ENCODE peak calls at places on chromosomes 5 and 9, in seven cellular contexts. One of them, this sample, is unnamed.

GRCh38 chr5:176748073-176748966 is 62.0 kb upstream of the UNC5A start:
- DNase-seq in Calu3: no peak
- DNase-seq in fibroblast of the aortic adventitia: no peak
- DNase-seq in spleen: peak; percentile 64
- DNase-seq in nephron progenitor cell: no peak
- DNase-seq in GM23338: no peak
- DNase-seq in RWPE2: no peak
- DNase-seq in this sample: peak; percentile 72

GRCh38 chr9:116320180-116320799 is 166.7 kb downstream of the PAPPA start:
- DNase-seq in GM23338: no peak
- DNase-seq in fibroblast of the aortic adventitia: no peak
- DNase-seq in spleen: no peak
- DNase-seq in nephron progenitor cell: no peak
- DNase-seq in RWPE2: no peak
- DNase-seq in Calu3: no peak
- DNase-seq in this sample: no peak

GRCh38 chr9:106438928-106439327 is 424.0 kb upstream of the ZNF462 start:
- DNase-seq in nephron progenitor cell: no peak
- DNase-seq in spleen: no peak
- DNase-seq in Calu3: no peak
- DNase-seq in GM23338: peak; percentile 5
- DNase-seq in fibroblast of the aortic adventitia: no peak
- DNase-seq in RWPE2: no peak
- DNase-seq in this sample: no peak

GRCh38 chr5:115329475-115329874 is 33.0 kb upstream of the CCDC112 start:
- DNase-seq in GM23338: peak; percentile 89
- DNase-seq in nephron progenitor cell: no peak
- DNase-seq in RWPE2: no peak
- DNase-seq in fibroblast of the aortic adventitia: no peak
- DNase-seq in spleen: no peak
- DNase-seq in Calu3: no peak
- DNase-seq in this sample: no peak

GRCh38 chr5:42057254-42057690 is 132.2 kb downstream of the FBXO4 start:
- DNase-seq in nephron progenitor cell: peak; percentile 50
- DNase-seq in RWPE2: no peak
- DNase-seq in fibroblast of the aortic adventitia: peak; percentile 51
- DNase-seq in GM23338: peak; percentile 77
- DNase-seq in Calu3: peak; percentile 66
- DNase-seq in spleen: peak; percentile 56
- DNase-seq in this sample: no peak

GRCh38 chr9:38392235-38393127 is at the start of gene ALDH1B1:
- DNase-seq in fibroblast of the aortic adventitia: peak; percentile 74
- DNase-seq in Calu3: peak; percentile 67
- DNase-seq in RWPE2: peak; percentile 82
- DNase-seq in spleen: peak; percentile 95
- DNase-seq in GM23338: peak; percentile 95
- DNase-seq in nephron progenitor cell: peak; percentile 91
- DNase-seq in this sample: peak; percentile 19

GRCh38 chr5:69308046-69308553 is 24.5 kb downstream of the CCDC125 start:
- DNase-seq in Calu3: no peak
- DNase-seq in fibroblast of the aortic adventitia: no peak
- DNase-seq in nephron progenitor cell: no peak
- DNase-seq in RWPE2: no peak
- DNase-seq in GM23338: no peak
- DNase-seq in spleen: no peak
- DNase-seq in this sample: no peak

GRCh38 chr9:92964981-92965758 is 17.8 kb downstream of the FGD3 start:
- DNase-seq in fibroblast of the aortic adventitia: no peak
- DNase-seq in Calu3: no peak
- DNase-seq in GM23338: no peak
- DNase-seq in nephron progenitor cell: no peak
- DNase-seq in spleen: peak; percentile 94
- DNase-seq in RWPE2: peak; percentile 44
- DNase-seq in this sample: no peak

GRCh38 chr5:140038373-140038957 is 4.6 kb downstream of the NRG2 start:
- DNase-seq in nephron progenitor cell: no peak
- DNase-seq in spleen: no peak
- DNase-seq in fibroblast of the aortic adventitia: peak; percentile 48
- DNase-seq in RWPE2: no peak
- DNase-seq in Calu3: no peak
- DNase-seq in GM23338: peak; percentile 28
- DNase-seq in this sample: no peak

GRCh38 chr5:149782018-149782899 is 52.1 kb downstream of the PPARGC1B start:
- DNase-seq in RWPE2: no peak
- DNase-seq in Calu3: no peak
- DNase-seq in spleen: no peak
- DNase-seq in GM23338: no peak
- DNase-seq in fibroblast of the aortic adventitia: peak; percentile 39
- DNase-seq in nephron progenitor cell: no peak
- DNase-seq in this sample: no peak

DNA sequence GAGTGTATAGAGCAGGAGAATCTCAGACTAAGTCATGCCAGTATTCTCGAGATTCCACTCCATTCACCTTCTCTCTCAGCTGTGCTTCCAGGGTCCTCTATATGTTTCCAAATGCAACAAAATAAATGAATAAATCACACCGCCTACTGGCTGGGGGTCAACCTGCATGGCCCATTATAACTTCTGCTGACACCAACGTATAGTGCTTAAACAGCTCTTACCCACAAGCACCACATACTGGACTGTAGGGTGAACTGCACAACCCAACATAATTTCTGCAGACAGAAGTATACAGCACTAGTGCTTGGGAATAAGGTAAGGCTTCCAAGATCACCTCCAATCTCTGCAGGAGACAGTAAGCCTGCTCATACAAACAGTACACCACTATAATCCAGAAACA is 33.1 kb upstream of the HTR4 start:
- DNase-seq in spleen: no peak
- DNase-seq in GM23338: peak; percentile 80
- DNase-seq in fibroblast of the aortic adventitia: no peak
- DNase-seq in Calu3: peak; percentile 42
- DNase-seq in nephron progenitor cell: peak; percentile 3
- DNase-seq in RWPE2: no peak
- DNase-seq in this sample: no peak
- TF ChIP-seq CTCF in spleen: no peak
- TF ChIP-seq CTCF in GM23338: peak; percentile 88
- TF ChIP-seq CTCF in fibroblast of the aortic adventitia: peak; percentile 26
- TF ChIP-seq CTCF in Calu3: peak; percentile 73
- TF ChIP-seq CTCF in nephron progenitor cell: peak; percentile 27
- TF ChIP-seq CTCF in RWPE2: peak; percentile 71
- TF ChIP-seq CTCF in this sample: peak; percentile 34

GRCh38 chr9:128625391-128626145 is 31.1 kb downstream of the DYNC2I2 start:
- DNase-seq in Calu3: no peak
- DNase-seq in GM23338: peak; percentile 39
- DNase-seq in spleen: no peak
- DNase-seq in RWPE2: no peak
- DNase-seq in nephron progenitor cell: no peak
- DNase-seq in fibroblast of the aortic adventitia: no peak
- DNase-seq in this sample: peak; percentile 78
- TF ChIP-seq CTCF in Calu3: no peak
- TF ChIP-seq CTCF in GM23338: peak; percentile 42
- TF ChIP-seq CTCF in spleen: no peak
- TF ChIP-seq CTCF in RWPE2: no peak
- TF ChIP-seq CTCF in nephron progenitor cell: no peak
- TF ChIP-seq CTCF in fibroblast of the aortic adventitia: no peak
- TF ChIP-seq CTCF in this sample: no peak

GRCh38 chr9:136090768-136091581 is 4.1 kb downstream of the NACC2 start:
- DNase-seq in Calu3: no peak
- DNase-seq in nephron progenitor cell: no peak
- DNase-seq in RWPE2: no peak
- DNase-seq in GM23338: no peak
- DNase-seq in spleen: peak; percentile 63
- DNase-seq in fibroblast of the aortic adventitia: no peak
- DNase-seq in this sample: no peak

GRCh38 chr9:136088939-136089696 is 6.0 kb downstream of the NACC2 start:
- DNase-seq in GM23338: no peak
- DNase-seq in RWPE2: no peak
- DNase-seq in spleen: peak; percentile 77
- DNase-seq in nephron progenitor cell: no peak
- DNase-seq in Calu3: no peak
- DNase-seq in fibroblast of the aortic adventitia: no peak
- DNase-seq in this sample: peak; percentile 68

GRCh38 chr9:136090060-136090735 is 4.9 kb downstream of the NACC2 start:
- DNase-seq in fibroblast of the aortic adventitia: no peak
- DNase-seq in RWPE2: no peak
- DNase-seq in Calu3: no peak
- DNase-seq in nephron progenitor cell: no peak
- DNase-seq in spleen: no peak
- DNase-seq in GM23338: no peak
- DNase-seq in this sample: no peak

GRCh38 chr9:136088481-136088938 is 6.6 kb downstream of the NACC2 start:
- DNase-seq in fibroblast of the aortic adventitia: no peak
- DNase-seq in spleen: no peak
- DNase-seq in GM23338: no peak
- DNase-seq in Calu3: no peak
- DNase-seq in RWPE2: no peak
- DNase-seq in nephron progenitor cell: no peak
- DNase-seq in this sample: peak; percentile 72

DNA sequence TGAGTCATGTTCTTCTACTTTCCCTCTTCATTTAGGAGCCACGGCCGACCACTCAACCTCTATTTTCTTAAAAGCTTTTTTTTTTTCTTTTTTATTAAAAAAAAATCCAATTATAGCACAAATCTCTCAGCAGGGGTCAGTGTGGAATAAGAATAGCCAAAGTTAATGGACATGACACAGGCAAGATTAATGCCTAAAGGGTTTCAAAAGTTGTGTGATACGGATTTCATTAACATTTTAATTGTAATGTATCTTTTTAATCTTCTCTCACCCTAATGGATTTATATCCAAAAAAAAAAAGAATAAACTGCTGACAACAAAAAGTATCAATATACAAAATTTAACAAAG is 5.4 kb downstream of the NACC2 start:
- DNase-seq in spleen: no peak
- DNase-seq in GM23338: no peak
- DNase-seq in fibroblast of the aortic adventitia: peak; percentile 71
- DNase-seq in nephron progenitor cell: no peak
- DNase-seq in Calu3: no peak
- DNase-seq in RWPE2: no peak
- DNase-seq in this sample: no peak
- TF ChIP-seq CTCF in spleen: no peak
- TF ChIP-seq CTCF in GM23338: no peak
- TF ChIP-seq CTCF in fibroblast of the aortic adventitia: peak; percentile 49
- TF ChIP-seq CTCF in nephron progenitor cell: peak; percentile 20
- TF ChIP-seq CTCF in Calu3: peak; percentile 17
- TF ChIP-seq CTCF in RWPE2: peak; percentile 74
- TF ChIP-seq CTCF in this sample: peak; percentile 85

DNA sequence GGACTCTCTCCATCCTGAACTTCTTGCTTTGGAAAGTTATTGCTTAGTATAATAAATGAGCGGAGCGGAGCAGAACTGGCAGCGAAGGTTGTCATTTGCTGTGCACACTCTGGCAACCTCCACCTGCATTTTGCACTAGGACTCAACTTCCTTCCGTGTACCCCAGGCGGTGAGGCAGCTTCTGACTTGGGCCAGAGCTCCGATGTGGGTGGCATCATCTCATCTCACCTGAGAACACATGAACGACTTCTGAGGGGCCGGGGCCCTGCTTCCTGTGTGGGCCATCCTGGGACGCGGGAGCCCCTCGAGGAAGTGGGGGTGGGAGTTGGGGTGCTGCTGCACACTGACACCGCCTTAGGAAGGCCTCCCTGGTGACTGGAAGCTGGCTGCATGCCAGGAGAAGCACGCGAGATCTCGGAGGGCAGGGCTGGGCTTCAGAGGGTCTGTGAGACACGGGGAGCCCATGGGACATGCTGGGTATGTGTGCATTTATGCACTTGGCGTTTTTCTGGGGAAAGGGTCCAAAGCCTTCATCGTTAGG is 56.5 kb upstream of the COL5A1 start:
- DNase-seq in spleen: no peak
- DNase-seq in fibroblast of the aortic adventitia: no peak
- DNase-seq in RWPE2: no peak
- DNase-seq in nephron progenitor cell: no peak
- DNase-seq in Calu3: no peak
- DNase-seq in GM23338: no peak
- DNase-seq in this sample: no peak
- TF ChIP-seq CTCF in spleen: no peak
- TF ChIP-seq CTCF in fibroblast of the aortic adventitia: no peak
- TF ChIP-seq CTCF in RWPE2: no peak
- TF ChIP-seq CTCF in nephron progenitor cell: no peak
- TF ChIP-seq CTCF in Calu3: no peak
- TF ChIP-seq CTCF in GM23338: no peak
- TF ChIP-seq CTCF in this sample: no peak

DNA sequence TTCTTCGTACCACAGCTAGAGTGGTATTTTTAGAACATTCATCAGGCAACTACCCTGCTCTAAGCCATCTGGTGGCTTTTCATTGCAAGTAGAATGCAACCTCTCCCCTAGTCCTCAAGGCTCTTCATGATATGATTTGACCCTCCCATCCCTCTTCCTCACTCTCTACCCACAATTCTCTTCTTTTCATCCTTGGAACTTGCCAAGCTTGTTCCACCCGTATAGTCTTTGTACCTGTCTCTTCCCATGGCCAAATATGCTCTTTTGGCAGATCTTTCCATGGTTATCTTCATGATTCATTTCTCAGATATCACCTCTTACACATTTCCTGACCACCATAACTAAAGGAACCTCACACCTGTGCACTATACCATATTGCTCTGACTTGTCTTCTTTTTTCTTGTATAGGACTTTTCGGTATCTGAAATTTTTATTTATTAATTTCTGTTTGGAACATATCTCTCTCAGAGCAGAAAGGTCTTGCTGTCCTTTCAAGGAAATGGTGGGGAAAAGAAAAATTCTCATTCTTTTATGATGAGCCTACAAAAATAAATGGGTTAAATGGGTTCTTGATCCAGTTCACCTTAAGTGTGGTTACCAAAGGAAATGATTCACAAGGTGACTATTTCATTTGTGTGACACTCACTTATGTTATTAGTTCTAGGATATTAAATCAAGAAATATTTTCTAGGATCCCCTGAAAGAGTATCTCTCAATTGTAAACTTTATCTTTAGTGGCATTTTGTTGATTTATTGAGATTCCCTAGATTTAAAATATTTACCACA is 3.7 kb upstream of the CD274 start:
- DNase-seq in GM23338: no peak
- DNase-seq in nephron progenitor cell: no peak
- DNase-seq in fibroblast of the aortic adventitia: no peak
- DNase-seq in spleen: no peak
- DNase-seq in RWPE2: no peak
- DNase-seq in Calu3: no peak
- DNase-seq in this sample: no peak
- TF ChIP-seq CTCF in GM23338: no peak
- TF ChIP-seq CTCF in nephron progenitor cell: no peak
- TF ChIP-seq CTCF in fibroblast of the aortic adventitia: no peak
- TF ChIP-seq CTCF in spleen: no peak
- TF ChIP-seq CTCF in RWPE2: no peak
- TF ChIP-seq CTCF in Calu3: no peak
- TF ChIP-seq CTCF in this sample: no peak

This sample was measured in chondrocyte.